ENCODE peak calls at places on chromosome 22, in four cellular contexts. V, X, M and P are unnamed samples.

GRCh38 chr22:32949719-32950118 is 108.5 kb downstream of the SYN3 start:
- DNase-seq in X (no peak), M (no peak), V (no peak), P (no peak)

GRCh38 chr22:21443057-21443734 is 24.0 kb upstream of the TMEM191C start:
- DNase-seq in X (no peak), M (no peak), V (peak; percentile 11), P (peak; percentile 7)

GRCh38 chr22:19958083-19959042 is 16.7 kb upstream of the TXNRD2 start:
- DNase-seq in V (peak; percentile 19), X (no peak), M (peak; percentile 73), P (peak; percentile 33)

GRCh38 chr22:40534379-40535188 is 101.9 kb downstream of the MRTFA start:
- DNase-seq in V (no peak), X (no peak), M (peak; percentile 71), P (no peak)

GRCh38 chr22:20378110-20378509 is 15.8 kb upstream of the ZNF74 start:
- DNase-seq in V (no peak), M (no peak), X (no peak), P (no peak)

GRCh38 chr22:34950480-34950879 is 115.5 kb upstream of the ISX start:
- DNase-seq in X (no peak), V (no peak), M (no peak), P (no peak)

GRCh38 chr22:33038131-33038772 is 19.9 kb downstream of the SYN3 start:
- DNase-seq in M (no peak), X (no peak), V (no peak), P (no peak)

GRCh38 chr22:29203883-29204282 is 1.8 kb upstream of the EMID1 start:
- DNase-seq in V (no peak), X (no peak), M (no peak), P (no peak)

GRCh38 chr22:27719033-27719341 is 82.6 kb downstream of the MN1 start:
- DNase-seq in M (no peak), X (no peak), V (no peak), P (no peak)

GRCh38 chr22:27717094-27717493 is 84.5 kb downstream of the MN1 start:
- DNase-seq in V (no peak), X (no peak), M (no peak), P (no peak)

GRCh38 chr22:27719535-27720227 is 81.9 kb downstream of the MN1 start:
- DNase-seq in X (no peak), V (no peak), M (peak; percentile 16), P (no peak)

GRCh38 chr22:27716074-27716473 is 85.5 kb downstream of the MN1 start:
- DNase-seq in M (no peak), V (no peak), X (no peak), P (no peak)

GRCh38 chr22:27718186-27719032 is 83.1 kb downstream of the MN1 start:
- DNase-seq in M (peak; percentile 98), X (no peak), V (peak; percentile 39), P (peak; percentile 30)
- TF ChIP-seq CTCF in M (no peak), X (no peak), V (no peak), P (no peak)

DNA sequence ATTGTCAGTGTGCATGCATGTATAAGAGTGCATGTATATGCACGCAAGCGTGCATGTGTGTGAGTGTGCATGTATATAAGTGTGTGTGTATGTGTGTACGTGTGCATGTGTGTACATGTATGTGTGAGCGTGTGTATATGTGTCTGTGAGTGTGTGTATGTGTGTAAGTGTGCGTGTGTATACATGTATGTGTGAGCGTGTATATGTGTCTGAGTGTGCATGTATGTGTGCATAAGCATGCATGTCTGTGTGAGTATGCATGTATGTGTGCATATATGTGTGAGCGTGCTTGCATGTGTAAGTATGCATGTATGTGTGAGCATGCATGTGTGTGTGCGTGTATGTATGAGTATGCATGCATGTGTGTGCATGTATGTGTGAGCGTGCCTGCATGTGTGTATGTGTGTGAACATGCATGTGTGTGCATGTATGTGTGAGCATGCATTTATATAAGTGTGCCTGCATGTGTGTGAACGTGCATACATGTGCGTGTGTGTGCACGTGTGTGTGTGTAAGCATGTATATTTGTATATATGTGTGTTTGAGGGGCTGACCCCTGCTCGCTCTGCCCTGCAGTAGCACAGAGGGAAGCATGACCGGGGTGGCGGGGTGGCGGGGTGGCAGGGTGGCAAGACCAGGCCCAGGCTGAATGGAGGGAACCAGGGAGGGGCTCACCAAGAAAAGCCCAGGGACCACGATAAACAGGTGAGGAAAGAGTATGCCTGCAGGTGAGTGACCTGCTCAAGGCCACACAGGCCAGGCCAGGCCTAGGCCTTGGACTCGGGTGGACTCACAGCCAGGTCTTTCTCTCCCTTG is 26.3 kb downstream of the CYTH4 start:
- DNase-seq in M (no peak), V (no peak), X (no peak), P (no peak)
- H3K4me3 ChIP-seq in M (no peak overlapping the region), V (no peak overlapping the region), X (no peak overlapping the region), P (no peak overlapping the region)

GRCh38 chr22:47802446-47802845 is 1040.0 kb downstream of the TBC1D22A start:
- DNase-seq in V (no peak), X (no peak), M (no peak), P (no peak)
- TF ChIP-seq POLR2A in V (no peak), X (no peak), M (no peak), P (no peak)

GRCh38 chr22:27603111-27603822 is 198.3 kb downstream of the MN1 start:
- DNase-seq in M (no peak), V (no peak), X (no peak), P (no peak)
- TF ChIP-seq CTCF in M (no peak), V (no peak), X (no peak), P (no peak)

GRCh38 chr22:31739795-31740201 is 10.1 kb downstream of the PRR14L start:
- DNase-seq in M (no peak), V (peak; percentile 31), X (no peak), P (no peak)

GRCh38 chr22:31743871-31744270 is 6.1 kb downstream of the PRR14L start:
- DNase-seq in V (no peak), M (no peak), X (no peak), P (no peak)

GRCh38 chr22:31738566-31738965 is 11.4 kb downstream of the PRR14L start:
- DNase-seq in M (no peak), V (no peak), X (no peak), P (no peak)

GRCh38 chr22:31742115-31742514 is 7.8 kb downstream of the PRR14L start:
- DNase-seq in M (no peak), X (no peak), V (no peak), P (no peak)

DNA sequence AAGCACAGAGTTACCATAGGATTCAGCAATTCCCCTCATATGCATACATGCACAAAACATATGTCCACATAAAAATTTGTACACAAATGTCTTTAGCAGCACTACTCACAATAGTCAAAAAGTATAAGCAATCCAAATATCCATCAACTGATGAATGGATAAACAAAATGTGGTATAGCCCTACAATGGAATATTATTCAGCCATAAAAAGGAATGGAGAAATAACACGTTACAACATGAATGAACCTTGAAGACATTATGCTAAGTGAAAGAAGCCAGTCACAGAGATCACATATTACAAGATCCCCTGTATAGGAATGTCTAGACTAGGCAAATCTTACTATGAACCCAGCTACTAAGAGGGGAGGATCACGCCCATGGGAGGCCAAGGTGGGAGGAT is 7.2 kb downstream of the PRR14L start:
- DNase-seq in M (no peak), X (no peak), V (no peak), P (no peak)
- H3K4me3 ChIP-seq in M (no peak overlapping the region), X (no peak overlapping the region), V (no peak overlapping the region), P (no peak overlapping the region)

DNA sequence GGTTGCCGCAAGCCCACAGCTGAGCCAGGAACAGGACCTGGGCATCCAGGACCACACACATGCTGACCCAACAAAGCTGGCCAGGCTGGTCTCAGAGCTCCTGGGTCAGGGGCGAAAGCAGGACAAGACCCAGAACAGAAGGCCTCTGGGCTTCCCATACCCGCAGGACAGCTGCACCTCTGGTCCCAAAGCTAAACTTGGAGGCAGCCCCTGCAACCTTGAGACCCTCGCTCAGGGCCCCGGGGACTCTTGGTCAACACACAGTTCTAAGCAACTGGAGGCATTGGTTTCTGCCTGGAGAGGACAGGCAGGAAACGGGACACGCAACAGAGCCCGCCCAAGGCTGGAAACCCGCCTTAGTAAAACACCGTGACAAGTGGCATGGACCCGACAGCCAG is 11.4 kb downstream of the WNT7B start:
- DNase-seq in X (no peak), M (no peak), V (no peak), P (no peak)
- TF ChIP-seq POLR2A in X (no peak), M (no peak), V (no peak), P (no peak)

DNA sequence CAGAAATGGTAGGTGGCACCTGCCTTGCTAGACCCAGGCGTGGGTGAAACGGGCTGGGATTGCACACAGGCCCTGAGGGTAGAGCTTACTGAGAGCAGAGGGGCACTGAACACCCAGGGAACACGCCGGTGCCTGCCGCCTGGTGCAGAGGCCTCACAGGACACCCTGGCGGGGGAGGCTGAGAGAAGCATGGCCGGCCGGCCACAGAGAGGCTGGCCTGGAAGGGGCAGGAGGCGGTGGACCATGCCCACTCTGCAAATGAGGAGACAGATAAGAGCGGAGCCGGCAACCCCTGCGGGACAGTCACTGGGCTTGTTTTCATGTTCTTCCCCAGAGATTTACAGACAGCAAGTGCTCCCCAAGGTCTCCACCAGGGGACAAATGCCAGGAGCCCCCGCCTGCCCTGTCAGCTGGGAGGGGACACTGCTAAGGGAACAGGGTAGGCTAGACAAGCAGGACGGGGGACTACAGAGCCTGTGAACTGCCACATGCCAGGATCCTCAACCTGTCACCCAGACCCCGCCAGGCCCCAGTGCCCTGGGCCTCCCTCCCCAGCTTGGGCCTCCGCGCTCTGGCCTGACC is 38.5 kb upstream of the TCF20 start:
- DNase-seq in V (no peak), X (no peak), M (no peak), P (no peak)
- TF ChIP-seq CTCF in V (no peak), X (no peak), M (no peak), P (no peak)

GRCh38 chr22:23524226-23524625 is 55.9 kb downstream of the IGLL1 start:
- DNase-seq in X (no peak), M (no peak), V (no peak), P (no peak)

GRCh38 chr22:23521442-23522113 is 58.5 kb downstream of the IGLL1 start:
- DNase-seq in V (peak; percentile 96), M (peak; percentile 75), X (peak; percentile 85), P (peak; percentile 88)

GRCh38 chr22:23520875-23521441 is 59.1 kb downstream of the IGLL1 start:
- DNase-seq in X (no peak), V (no peak), M (peak; percentile 29), P (peak; percentile 41)

GRCh38 chr22:23523746-23524145 is 56.3 kb downstream of the IGLL1 start:
- DNase-seq in M (no peak), X (no peak), V (no peak), P (no peak)

GRCh38 chr22:23522642-23523251 is 57.3 kb downstream of the IGLL1 start:
- DNase-seq in M (no peak), V (no peak), X (no peak), P (no peak)
- H3K4me3 ChIP-seq in M (no peak overlapping the region), V (no peak overlapping the region), X (peak overlapping the region; percentile 55), P (peak overlapping the region; percentile 13)